ENCODE peak calls at places on chromosomes 5 and 9, in eight cellular contexts. U, Q, L, I, N, R, Z and P are unnamed samples.

GRCh38 chr9:111282940-111283339 is 47.1 kb downstream of the OR2K2 start:
- DNase-seq in U (no peak), Q (no peak), L (no peak), I (no peak), N (no peak), R (no peak), Z (no peak), P (no peak)

GRCh38 chr5:110590187-110590586 is 136.3 kb downstream of the TMEM232 start:
- DNase-seq in U (peak), Q (no peak), L (no peak), I (no peak), N (peak), R (no peak), Z (no peak), P (no peak)

GRCh38 chr5:122805481-122805880 is 30.6 kb downstream of the SNX2 start:
- DNase-seq in U (no peak), Q (no peak), L (no peak), I (no peak), N (no peak), R (no peak), Z (no peak), P (no peak)

GRCh38 chr5:179530069-179530998 is 20.0 kb upstream of the RUFY1 start:
- DNase-seq in U (no peak), Q (peak), L (peak), I (peak), N (no peak), R (no peak), Z (peak), P (peak)

GRCh38 chr9:14616188-14616982 is 76.8 kb downstream of the ZDHHC21 start:
- DNase-seq in U (peak), Q (no peak), L (no peak), I (no peak), N (peak), R (no peak), Z (no peak), P (peak)

GRCh38 chr5:179343902-179344300 is 1.4 kb downstream of the ADAMTS2 start:
- DNase-seq in U (no peak), Q (no peak), L (peak), I (peak), N (no peak), R (no peak), Z (no peak), P (no peak)

GRCh38 chr9:122302541-122302940 is 37.9 kb downstream of the MRRF start:
- DNase-seq in U (no peak), Q (no peak), L (no peak), I (no peak), N (no peak), R (no peak), Z (no peak), P (no peak)

GRCh38 chr9:73577867-73578266 is 426.2 kb downstream of the ANXA1 start:
- DNase-seq in U (no peak), Q (no peak), L (no peak), I (no peak), N (no peak), R (no peak), Z (no peak), P (no peak)

GRCh38 chr9:72497476-72498065 is 23.8 kb upstream of the TMC1 start:
- DNase-seq in U (no peak), Q (no peak), L (no peak), I (no peak), N (no peak), R (no peak), Z (no peak), P (no peak)

GRCh38 chr5:181224390-181225234 is 1.5 kb downstream of the TRIM41 start:
- DNase-seq in U (no peak), Q (peak), L (no peak), I (no peak), N (no peak), R (no peak), Z (no peak), P (peak)

GRCh38 chr5:36242534-36243144 is 914 bp upstream of the NADK2 start:
- DNase-seq in U (no peak), Q (no peak), L (no peak), I (peak), N (no peak), R (no peak), Z (no peak), P (no peak)

GRCh38 chr5:157961176-157961575 is 102.2 kb upstream of the CLINT1 start:
- DNase-seq in U (no peak), Q (no peak), L (no peak), I (no peak), N (no peak), R (no peak), Z (no peak), P (no peak)

GRCh38 chr5:19920761-19921160 is 67.2 kb downstream of the CDH18 start:
- DNase-seq in U (no peak), Q (no peak), L (no peak), I (no peak), N (no peak), R (no peak), Z (no peak), P (no peak)

DNA sequence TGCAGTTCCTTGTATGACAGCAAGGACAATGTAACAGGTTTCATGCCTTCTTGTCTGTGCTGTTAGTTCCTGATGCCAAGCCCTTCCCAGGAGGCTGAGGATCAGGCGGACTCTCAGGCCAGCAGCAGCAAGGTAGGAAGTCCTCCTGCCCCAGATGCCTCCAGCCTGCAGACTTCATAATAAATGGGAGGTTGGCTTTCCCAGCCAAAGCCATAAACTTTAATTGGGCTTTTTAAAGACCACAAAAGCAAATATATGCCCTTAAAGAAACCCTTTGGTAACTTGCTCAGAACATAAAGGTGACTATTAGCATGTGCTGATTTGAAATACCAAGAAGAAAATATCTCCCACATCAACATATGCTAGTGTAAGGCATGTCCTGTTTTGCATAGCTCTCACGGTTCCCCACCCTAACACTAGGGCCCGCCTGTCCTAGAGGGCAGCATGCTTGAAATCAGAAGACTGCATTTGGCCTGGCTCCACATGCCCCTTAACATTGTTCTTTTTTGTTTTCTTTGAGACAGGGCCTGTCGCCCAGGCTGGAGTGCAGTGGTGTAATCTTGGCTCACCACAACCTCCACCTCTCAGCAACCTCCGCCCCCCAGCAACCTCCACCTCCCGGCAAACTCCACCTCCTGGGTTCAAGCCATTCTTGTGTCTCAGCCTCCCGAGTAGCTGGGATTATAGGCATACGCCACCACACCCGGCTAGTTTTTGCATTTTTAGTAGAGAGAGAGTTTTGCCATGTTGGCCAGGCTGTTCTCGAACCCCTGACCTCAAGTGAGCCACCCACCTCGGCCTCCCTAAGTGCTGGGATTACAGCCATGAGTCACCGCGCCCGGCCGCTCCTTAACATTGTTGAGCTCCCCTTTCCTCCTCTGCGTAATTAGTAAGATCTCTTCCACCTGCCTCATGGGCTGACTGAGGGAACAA is 44.6 kb upstream of the FCN1 start:
- DNase-seq in U (no peak), Q (no peak), L (no peak), I (no peak), N (no peak), R (no peak), Z (peak), P (no peak)
- TF ChIP-seq CTCF in U (no peak), Q (no peak), L (no peak), I (no peak), N (no peak), R (no peak), Z (no peak), P (no peak)

GRCh38 chr9:21583628-21584027 is 101.5 kb upstream of the IFNE start:
- DNase-seq in U (no peak), Q (no peak), L (no peak), I (no peak), N (no peak), R (no peak), Z (no peak), P (no peak)

GRCh38 chr9:21584890-21585289 is 102.8 kb upstream of the IFNE start:
- DNase-seq in U (no peak), Q (no peak), L (no peak), I (no peak), N (no peak), R (no peak), Z (no peak), P (no peak)

GRCh38 chr9:21589344-21590056 is 107.4 kb upstream of the IFNE start:
- DNase-seq in U (no peak), Q (no peak), L (no peak), I (no peak), N (no peak), R (no peak), Z (no peak), P (no peak)

GRCh38 chr9:21590058-21590996 is 108.2 kb upstream of the IFNE start:
- DNase-seq in U (no peak), Q (no peak), L (no peak), I (no peak), N (no peak), R (no peak), Z (no peak), P (no peak)

GRCh38 chr9:21585756-21586752 is 103.9 kb upstream of the IFNE start:
- DNase-seq in U (no peak), Q (no peak), L (no peak), I (no peak), N (no peak), R (no peak), Z (no peak), P (no peak)
- TF ChIP-seq CTCF in U (no peak), Q (no peak), L (no peak), I (no peak), N (peak), R (no peak), Z (no peak), P (no peak)

DNA sequence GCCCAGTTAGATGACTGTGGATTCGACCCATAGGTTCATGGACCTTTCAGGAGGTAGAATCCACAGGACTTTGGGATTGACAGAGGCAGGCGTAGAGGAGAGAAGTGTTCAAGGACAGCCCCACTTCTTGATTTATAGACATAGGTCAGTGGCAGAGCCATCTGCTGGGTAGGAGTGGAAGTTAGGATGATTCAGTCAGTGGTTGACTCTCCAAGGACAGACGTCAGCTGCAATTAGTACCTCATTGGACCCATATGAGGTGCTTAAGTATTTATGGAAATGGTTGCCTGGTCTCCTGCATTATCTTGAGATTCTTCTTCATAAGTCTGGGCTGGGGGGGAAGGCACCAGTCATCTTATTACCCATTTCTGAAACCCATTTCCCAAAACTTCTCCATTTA is 70.9 kb downstream of the SH3RF2 start:
- DNase-seq in U (no peak), Q (no peak), L (no peak), I (no peak), N (no peak), R (no peak), Z (no peak), P (no peak)
- TF ChIP-seq CTCF in U (no peak), Q (no peak), L (peak), I (no peak), N (peak), R (no peak), Z (no peak), P (no peak)

DNA sequence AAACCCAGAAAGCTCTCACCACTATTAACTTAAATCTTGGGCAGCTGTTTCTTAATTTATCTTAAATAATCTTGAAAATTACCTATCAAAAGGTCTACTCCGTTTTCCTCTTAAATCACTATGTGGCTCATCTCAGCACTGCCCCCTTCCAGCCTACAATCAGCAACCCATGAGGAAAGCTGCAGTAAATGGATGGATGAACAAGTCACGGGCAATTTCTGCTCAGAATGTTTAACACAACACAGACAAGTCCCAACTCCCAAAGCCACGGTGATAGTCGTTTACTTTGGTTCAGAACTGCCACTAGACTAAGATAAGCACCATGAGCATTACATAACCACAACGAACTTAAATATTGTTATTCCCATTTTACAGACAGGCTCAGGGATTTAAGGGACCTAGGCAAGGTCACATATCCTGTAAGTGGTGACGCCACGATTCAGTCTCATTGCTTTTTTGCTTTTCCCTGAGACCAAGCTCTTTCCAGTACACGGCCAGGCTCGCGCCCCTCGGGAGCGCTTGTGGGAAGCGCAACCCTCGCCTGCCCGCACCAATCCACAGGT is 2.0 kb upstream of the SMIM27 start:
- DNase-seq in U (no peak), Q (no peak), L (no peak), I (no peak), N (no peak), R (no peak), Z (no peak), P (no peak)
- TF ChIP-seq CTCF in U (no peak), Q (no peak), L (peak), I (no peak), N (peak), R (no peak), Z (no peak), P (no peak)

GRCh38 chr5:9207820-9208418 is 338.0 kb downstream of the SEMA5A start:
- DNase-seq in U (peak), Q (no peak), L (no peak), I (no peak), N (peak), R (no peak), Z (no peak), P (peak)
- TF ChIP-seq CTCF in U (peak), Q (peak), L (peak), I (peak), N (peak), R (no peak), Z (peak), P (no peak)